ENCODE peak calls at places on chromosomes 3 and 15, in ten cellular contexts. Z, K, H, A, J, F, Q, D, C and R are unnamed samples.

GRCh38 chr3:38601971-38602550 is 47.4 kb downstream of the SCN5A start:
- DNase-seq in D (no peak), J (no peak), H (no peak), C (no peak), A (no peak), F (no peak), K (no peak), Q (no peak), Z (no peak), R (no peak)

GRCh38 chr15:75823860-75824613 is 19.2 kb upstream of the UBE2Q2 start:
- DNase-seq in K (no peak), H (no peak), Q (peak), D (no peak), J (no peak), A (no peak), F (no peak), Z (no peak), C (no peak), R (no peak)

GRCh38 chr3:155853214-155854146 is 747 bp downstream of the SLC33A1 start:
- DNase-seq in K (no peak), F (no peak), H (peak), C (peak), Z (peak), J (no peak), D (no peak), A (no peak), Q (no peak), R (no peak)

GRCh38 chr15:66401130-66402021 is 14.7 kb downstream of the MAP2K1 start:
- DNase-seq in F (no peak), J (no peak), K (no peak), H (no peak), Q (peak), Z (peak), C (no peak), A (no peak), D (no peak), R (no peak)

GRCh38 chr15:90266061-90266431 is 574 bp downstream of the NGRN start:
- DNase-seq in J (peak), Q (no peak), A (peak), K (no peak), C (peak), F (no peak), Z (no peak), D (no peak), H (peak), R (no peak)

GRCh38 chr3:108407858-108408257 is 102.5 kb downstream of the MYH15 start:
- DNase-seq in F (no peak), K (no peak), J (no peak), D (no peak), C (no peak), H (no peak), Z (no peak), Q (no peak), A (no peak), R (no peak)

GRCh38 chr3:40623567-40623966 is 98.8 kb downstream of the ZNF621 start:
- DNase-seq in A (no peak), F (no peak), D (peak), Z (peak), J (peak), C (no peak), H (no peak), Q (no peak), K (no peak), R (no peak)

GRCh38 chr3:146163584-146163983 is 2.6 kb upstream of the PLOD2 start:
- DNase-seq in K (no peak), H (no peak), D (no peak), J (peak), A (no peak), F (peak), C (no peak), Z (no peak), Q (no peak), R (no peak)

GRCh38 chr15:40595219-40595618 is 1.2 kb downstream of the KNL1 start:
- DNase-seq in H (no peak), Q (no peak), C (no peak), Z (no peak), F (no peak), A (no peak), J (no peak), D (no peak), K (no peak), R (no peak)

GRCh38 chr3:109927161-109927560 is 589.8 kb upstream of the DPPA4 start:
- DNase-seq in D (peak), K (no peak), Z (peak), C (no peak), H (no peak), J (peak), Q (no peak), F (peak), A (no peak), R (no peak)